ENCODE peak calls at places on chromosome 2, in four cellular contexts. One of them, this sample, is unnamed.

GRCh38 chr2:27175330-27175729 is 26.5 kb downstream of the TCF23 start:
- DNase-seq in HCT116: no peak
- DNase-seq in NCI-H2081: no peak
- DNase-seq in tibial nerve: peak
- DNase-seq in this sample: no peak

GRCh38 chr2:136215449-136215848 is 97.5 kb upstream of the CXCR4 start:
- DNase-seq in HCT116: no peak
- DNase-seq in NCI-H2081: no peak
- DNase-seq in tibial nerve: no peak
- DNase-seq in this sample: no peak

GRCh38 chr2:25078171-25079049 is 36.5 kb downstream of the EFR3B start:
- DNase-seq in HCT116: peak
- DNase-seq in NCI-H2081: peak
- DNase-seq in tibial nerve: no peak
- DNase-seq in this sample: no peak

GRCh38 chr2:151381266-151381665 is 23.9 kb downstream of the TNFAIP6 start:
- DNase-seq in HCT116: no peak
- DNase-seq in NCI-H2081: no peak
- DNase-seq in tibial nerve: no peak
- DNase-seq in this sample: no peak

GRCh38 chr2:38148501-38148900 is 72.5 kb upstream of the CYP1B1 start:
- DNase-seq in HCT116: no peak
- DNase-seq in NCI-H2081: no peak
- DNase-seq in tibial nerve: peak
- DNase-seq in this sample: no peak

GRCh38 chr2:119694994-119695521 is 16.1 kb downstream of the TMEM177 start:
- DNase-seq in HCT116: no peak
- DNase-seq in NCI-H2081: no peak
- DNase-seq in tibial nerve: no peak
- DNase-seq in this sample: no peak

GRCh38 chr2:73232471-73233153 is 427 bp downstream of the PRADC1 start:
- DNase-seq in HCT116: no peak
- DNase-seq in NCI-H2081: peak
- DNase-seq in tibial nerve: no peak
- DNase-seq in this sample: peak

GRCh38 chr2:16043192-16043591 is 102.8 kb downstream of the MYCN start:
- DNase-seq in HCT116: no peak
- DNase-seq in NCI-H2081: no peak
- DNase-seq in tibial nerve: no peak
- DNase-seq in this sample: no peak

GRCh38 chr2:29367986-29368677 is 252.9 kb downstream of the CLIP4 start:
- DNase-seq in HCT116: no peak
- DNase-seq in NCI-H2081: no peak
- DNase-seq in tibial nerve: no peak
- DNase-seq in this sample: no peak

GRCh38 chr2:38462121-38462634 is 85.1 kb upstream of the ATL2 start:
- DNase-seq in HCT116: peak
- DNase-seq in NCI-H2081: no peak
- DNase-seq in tibial nerve: no peak
- DNase-seq in this sample: no peak

GRCh38 chr2:24228470-24228869 is 53.6 kb downstream of the FAM228A start:
- DNase-seq in HCT116: no peak
- DNase-seq in NCI-H2081: peak
- DNase-seq in tibial nerve: no peak
- DNase-seq in this sample: no peak

GRCh38 chr2:239805043-239805329 is 220.2 kb downstream of the NDUFA10 start:
- DNase-seq in HCT116: no peak
- DNase-seq in NCI-H2081: no peak
- DNase-seq in tibial nerve: no peak
- DNase-seq in this sample: no peak

GRCh38 chr2:232444409-232445148 is 11.4 kb upstream of the ALPI start:
- DNase-seq in HCT116: peak
- DNase-seq in NCI-H2081: peak
- DNase-seq in tibial nerve: no peak
- DNase-seq in this sample: peak

GRCh38 chr2:45466045-45466444 is 145.0 kb downstream of the SRBD1 start:
- DNase-seq in HCT116: no peak
- DNase-seq in NCI-H2081: no peak
- DNase-seq in tibial nerve: no peak
- DNase-seq in this sample: no peak

GRCh38 chr2:215828528-215829184 is 184.7 kb downstream of the MREG start:
- DNase-seq in HCT116: peak
- DNase-seq in NCI-H2081: peak
- DNase-seq in tibial nerve: peak
- DNase-seq in this sample: peak

GRCh38 chr2:118431188-118431562 is 342.9 kb downstream of the INSIG2 start:
- DNase-seq in HCT116: no peak
- DNase-seq in NCI-H2081: no peak
- DNase-seq in tibial nerve: no peak
- DNase-seq in this sample: no peak

GRCh38 chr2:133885847-133886246 is 317.6 kb upstream of the NCKAP5 start:
- DNase-seq in HCT116: no peak
- DNase-seq in NCI-H2081: no peak
- DNase-seq in tibial nerve: no peak
- DNase-seq in this sample: no peak